ENCODE peak calls at places on chromosomes 16 and 17, in four cellular contexts. V, K, R and U are unnamed samples.
A peak's percentile ranks its signal among the peaks of the same experiment; 100 is the strongest.

GRCh38 chr17:50943575-50943933 is 77.4 kb upstream of the TOB1 start:
- DNase-seq in R (no peak), V (no peak), K (no peak), U (no peak)

GRCh38 chr16:58589311-58589890 is 40.2 kb downstream of the CNOT1 start:
- DNase-seq in K (peak; percentile 9), V (no peak), R (no peak), U (peak; percentile 49)

GRCh38 chr16:23382279-23382678 is 70.7 kb downstream of the COG7 start:
- DNase-seq in R (no peak), K (no peak), V (no peak), U (no peak)

GRCh38 chr17:67829331-67829730 is 4.0 kb downstream of the BPTF start:
- DNase-seq in V (no peak), R (peak; percentile 23), K (no peak), U (no peak)

GRCh38 chr16:4327782-4328579 is 12.1 kb downstream of the GLIS2 start:
- DNase-seq in V (peak; percentile 59), R (peak; percentile 39), K (peak; percentile 55), U (peak; percentile 45)

GRCh38 chr16:80993293-80993691 is 13.4 kb downstream of the CMC2 start:
- DNase-seq in V (no peak), K (peak; percentile 30), R (no peak), U (peak; percentile 53)

GRCh38 chr17:21355586-21355985 is 20.6 kb upstream of the KCNJ12 start:
- DNase-seq in R (no peak), V (no peak), K (no peak), U (no peak)

GRCh38 chr17:29949708-29950107 is 8.3 kb downstream of the EFCAB5 start:
- DNase-seq in R (no peak), V (no peak), K (no peak), U (no peak)

GRCh38 chr17:46885956-46886663 is 34.7 kb downstream of the WNT9B start:
- DNase-seq in V (no peak), R (no peak), K (no peak), U (no peak)

GRCh38 chr16:2776500-2777139 is 460 bp downstream of the ELOB start:
- DNase-seq in R (no peak), V (no peak), K (no peak), U (no peak)

GRCh38 chr16:48607056-48607825 is 2.7 kb downstream of the N4BP1 start:
- DNase-seq in R (no peak), K (no peak), V (no peak), U (no peak)

GRCh38 chr16:29926675-29927522 is 873 bp upstream of the KCTD13 start:
- DNase-seq in R (no peak), K (no peak), V (no peak), U (no peak)

GRCh38 chr17:35214192-35214591 is 20.0 kb upstream of the SLC35G3 start:
- DNase-seq in V (no peak), R (no peak), K (no peak), U (no peak)

GRCh38 chr17:46742539-46743270 is 75.8 kb downstream of the WNT3 start:
- DNase-seq in R (no peak), V (no peak), K (peak; percentile 60), U (peak; percentile 27)

GRCh38 chr17:40518401-40519088 is 17.1 kb upstream of the TNS4 start:
- DNase-seq in V (no peak), R (no peak), K (no peak), U (no peak)

GRCh38 chr17:35489944-35490343 is 41.4 kb upstream of the SLFN13 start:
- DNase-seq in V (no peak), R (no peak), K (no peak), U (no peak)

GRCh38 chr17:50863221-50863843 is 2.8 kb downstream of the TOB1 start:
- DNase-seq in K (peak; percentile 23), R (no peak), V (no peak), U (no peak)

GRCh38 chr16:89142474-89143197 is 28.9 kb upstream of the CDH15 start:
- DNase-seq in K (no peak), V (no peak), R (no peak), U (no peak)

GRCh38 chr17:46010597-46011186 is 11.6 kb downstream of the STH start:
- DNase-seq in K (no peak), V (no peak), R (no peak), U (no peak)

GRCh38 chr16:29959293-29959692 is 2.6 kb upstream of the TMEM219 start:
- DNase-seq in V (no peak), K (no peak), R (no peak), U (no peak)

GRCh38 chr16:68760671-68761275 is 23.7 kb downstream of the CDH1 start:
- DNase-seq in R (no peak), K (no peak), V (no peak), U (no peak)

GRCh38 chr17:48051706-48052486 is 3.7 kb downstream of the NFE2L1 start:
- DNase-seq in R (no peak), V (no peak), K (peak; percentile 95), U (peak; percentile 84)

GRCh38 chr16:85227924-85228462 is 115.7 kb upstream of the CIBAR2 start:
- DNase-seq in K (no peak), V (no peak), R (no peak), U (no peak)

GRCh38 chr16:48632137-48632774 is 22.3 kb upstream of the N4BP1 start:
- DNase-seq in V (no peak), K (no peak), R (no peak), U (no peak)

GRCh38 chr16:55033225-55034156 is 102.8 kb downstream of the IRX5 start:
- DNase-seq in K (no peak), V (no peak), R (no peak), U (no peak)

GRCh38 chr17:17859909-17860760 is 23.3 kb upstream of the SREBF1 start:
- DNase-seq in V (no peak), K (no peak), R (peak; percentile 64), U (no peak)

GRCh38 chr17:81518785-81519283 is 6.2 kb upstream of the ACTG1 start:
- DNase-seq in K (no peak), R (no peak), V (no peak), U (no peak)

GRCh38 chr17:76121932-76122383 is 18.4 kb upstream of the EXOC7 start:
- DNase-seq in K (no peak), R (no peak), V (no peak), U (no peak)

GRCh38 chr16:15950167-15950854 is 895 bp downstream of the ABCC1 start:
- DNase-seq in K (peak; percentile 22), V (no peak), R (peak; percentile 20), U (no peak)

GRCh38 chr17:42288985-42289862 is 926 bp downstream of the STAT5A start:
- DNase-seq in R (peak; percentile 27), V (no peak), K (no peak), U (no peak)

GRCh38 chr16:10509534-10510025 is 70.8 kb downstream of the EMP2 start:
- DNase-seq in V (peak; percentile 63), R (peak; percentile 33), K (peak; percentile 75), U (peak; percentile 52)

GRCh38 chr17:300881-301280 is 51.7 kb downstream of the RPH3AL start:
- DNase-seq in R (no peak), K (no peak), V (no peak), U (no peak)

GRCh38 chr17:8628609-8629169 is 1.8 kb downstream of the MYH10 start:
- DNase-seq in K (no peak), R (no peak), V (no peak), U (no peak)